ENCODE peak calls at places on chromosomes 13 and 19, in ten cellular contexts. One of them, this sample, is unnamed.

GRCh38 chr19:572891-573825 is 762 bp downstream of the BSG start:
- DNase-seq in CD4-positive, CD25-positive, alpha-beta regulatory T cell: peak
- DNase-seq in mesendoderm: peak
- DNase-seq in neuronal stem cell: no peak
- DNase-seq in IMR-90: peak
- DNase-seq in stimulated activated CD4-positive, alpha-beta T cell treated with anti-CD3 and anti-CD28 coated beads, Interleukin-4, amount 100 ng/mL, for 1 hour: no peak
- DNase-seq in NCI-H748 treated with DMSO at 0.1 percent for 48 hours: no peak
- DNase-seq in thoracic aorta: no peak
- DNase-seq in BJ: no peak
- DNase-seq in GM12865: peak
- DNase-seq in this sample: peak

GRCh38 chr13:98406475-98406874 is 170.4 kb downstream of the STK24 start:
- DNase-seq in stimulated activated CD4-positive, alpha-beta T cell treated with anti-CD3 and anti-CD28 coated beads, Interleukin-4, amount 100 ng/mL, for 1 hour: no peak
- DNase-seq in mesendoderm: no peak
- DNase-seq in BJ: no peak
- DNase-seq in IMR-90: no peak
- DNase-seq in thoracic aorta: no peak
- DNase-seq in neuronal stem cell: no peak
- DNase-seq in CD4-positive, CD25-positive, alpha-beta regulatory T cell: no peak
- DNase-seq in GM12865: no peak
- DNase-seq in NCI-H748 treated with DMSO at 0.1 percent for 48 hours: peak
- DNase-seq in this sample: no peak

GRCh38 chr13:20359335-20359734 is 127.2 kb upstream of the GJB6 start:
- DNase-seq in BJ: peak
- DNase-seq in thoracic aorta: no peak
- DNase-seq in IMR-90: peak
- DNase-seq in stimulated activated CD4-positive, alpha-beta T cell treated with anti-CD3 and anti-CD28 coated beads, Interleukin-4, amount 100 ng/mL, for 1 hour: no peak
- DNase-seq in GM12865: no peak
- DNase-seq in neuronal stem cell: no peak
- DNase-seq in NCI-H748 treated with DMSO at 0.1 percent for 48 hours: no peak
- DNase-seq in mesendoderm: no peak
- DNase-seq in CD4-positive, CD25-positive, alpha-beta regulatory T cell: no peak
- DNase-seq in this sample: no peak

GRCh38 chr13:48505597-48506091 is 27.2 kb downstream of the RCBTB2 start:
- DNase-seq in GM12865: peak
- DNase-seq in neuronal stem cell: no peak
- DNase-seq in CD4-positive, CD25-positive, alpha-beta regulatory T cell: peak
- DNase-seq in NCI-H748 treated with DMSO at 0.1 percent for 48 hours: no peak
- DNase-seq in mesendoderm: peak
- DNase-seq in stimulated activated CD4-positive, alpha-beta T cell treated with anti-CD3 and anti-CD28 coated beads, Interleukin-4, amount 100 ng/mL, for 1 hour: no peak
- DNase-seq in BJ: peak
- DNase-seq in thoracic aorta: no peak
- DNase-seq in IMR-90: peak
- DNase-seq in this sample: no peak

GRCh38 chr19:51607077-51607476 is 23.1 kb downstream of the SIGLEC5 start:
- DNase-seq in GM12865: peak
- DNase-seq in stimulated activated CD4-positive, alpha-beta T cell treated with anti-CD3 and anti-CD28 coated beads, Interleukin-4, amount 100 ng/mL, for 1 hour: no peak
- DNase-seq in mesendoderm: no peak
- DNase-seq in NCI-H748 treated with DMSO at 0.1 percent for 48 hours: no peak
- DNase-seq in neuronal stem cell: no peak
- DNase-seq in thoracic aorta: no peak
- DNase-seq in BJ: no peak
- DNase-seq in IMR-90: no peak
- DNase-seq in CD4-positive, CD25-positive, alpha-beta regulatory T cell: peak
- DNase-seq in this sample: no peak

GRCh38 chr13:99434258-99434788 is 66.9 kb upstream of the TM9SF2 start:
- DNase-seq in BJ: no peak
- DNase-seq in GM12865: peak
- DNase-seq in neuronal stem cell: no peak
- DNase-seq in CD4-positive, CD25-positive, alpha-beta regulatory T cell: peak
- DNase-seq in stimulated activated CD4-positive, alpha-beta T cell treated with anti-CD3 and anti-CD28 coated beads, Interleukin-4, amount 100 ng/mL, for 1 hour: peak
- DNase-seq in thoracic aorta: no peak
- DNase-seq in NCI-H748 treated with DMSO at 0.1 percent for 48 hours: no peak
- DNase-seq in IMR-90: no peak
- DNase-seq in mesendoderm: peak
- DNase-seq in this sample: no peak

GRCh38 chr19:46753420-46754155 is 7.3 kb upstream of the STRN4 start:
- DNase-seq in neuronal stem cell: no peak
- DNase-seq in thoracic aorta: no peak
- DNase-seq in mesendoderm: peak
- DNase-seq in GM12865: peak
- DNase-seq in NCI-H748 treated with DMSO at 0.1 percent for 48 hours: peak
- DNase-seq in CD4-positive, CD25-positive, alpha-beta regulatory T cell: peak
- DNase-seq in stimulated activated CD4-positive, alpha-beta T cell treated with anti-CD3 and anti-CD28 coated beads, Interleukin-4, amount 100 ng/mL, for 1 hour: peak
- DNase-seq in IMR-90: no peak
- DNase-seq in BJ: no peak
- DNase-seq in this sample: peak

GRCh38 chr13:110289174-110289573 is 17.8 kb downstream of the COL4A1 start:
- DNase-seq in thoracic aorta: no peak
- DNase-seq in IMR-90: no peak
- DNase-seq in mesendoderm: no peak
- DNase-seq in neuronal stem cell: no peak
- DNase-seq in CD4-positive, CD25-positive, alpha-beta regulatory T cell: no peak
- DNase-seq in GM12865: no peak
- DNase-seq in NCI-H748 treated with DMSO at 0.1 percent for 48 hours: no peak
- DNase-seq in stimulated activated CD4-positive, alpha-beta T cell treated with anti-CD3 and anti-CD28 coated beads, Interleukin-4, amount 100 ng/mL, for 1 hour: no peak
- DNase-seq in BJ: no peak
- DNase-seq in this sample: no peak